ENCODE peak calls at places on chromosome 6, in six cellular contexts. E, I, V, D, W and K are unnamed samples.

GRCh38 chr6:44304282-44305199 is 8.6 kb downstream of the AARS2 start:
- DNase-seq in E (peak), I (peak), V (peak), D (peak), W (no peak), K (no peak)

GRCh38 chr6:73854998-73855718 is 159.2 kb downstream of the CD109 start:
- DNase-seq in E (peak), I (peak), V (peak), D (peak), W (no peak), K (peak)

GRCh38 chr6:39980839-39981580 is 46.7 kb upstream of the MOCS1 start:
- DNase-seq in E (peak), I (peak), V (peak), D (peak), W (no peak), K (peak)

GRCh38 chr6:37239950-37240713 is 17.4 kb upstream of the TBC1D22B start:
- DNase-seq in E (peak), I (peak), V (no peak), D (peak), W (peak), K (peak)

GRCh38 chr6:75418233-75418632 is 75.4 kb downstream of the FILIP1 start:
- DNase-seq in E (peak), I (no peak), V (no peak), D (no peak), W (no peak), K (no peak)

GRCh38 chr6:42349753-42350573 is 101.8 kb downstream of the TRERF1 start:
- DNase-seq in E (no peak), I (no peak), V (no peak), D (no peak), W (no peak), K (peak)

GRCh38 chr6:108176281-108177089 is 10.7 kb downstream of the NR2E1 start:
- DNase-seq in E (no peak), I (no peak), V (peak), D (no peak), W (no peak), K (no peak)

GRCh38 chr6:76594109-76594508 is 521.6 kb upstream of the IMPG1 start:
- DNase-seq in E (no peak), I (no peak), V (no peak), D (no peak), W (no peak), K (no peak)

GRCh38 chr6:161549977-161550655 is 276.3 kb upstream of the AGPAT4 start:
- DNase-seq in E (peak), I (no peak), V (no peak), D (no peak), W (no peak), K (no peak)
- TF ChIP-seq CTCF in E (no peak), I (no peak), V (no peak), D (no peak), W (no peak), K (no peak)

DNA sequence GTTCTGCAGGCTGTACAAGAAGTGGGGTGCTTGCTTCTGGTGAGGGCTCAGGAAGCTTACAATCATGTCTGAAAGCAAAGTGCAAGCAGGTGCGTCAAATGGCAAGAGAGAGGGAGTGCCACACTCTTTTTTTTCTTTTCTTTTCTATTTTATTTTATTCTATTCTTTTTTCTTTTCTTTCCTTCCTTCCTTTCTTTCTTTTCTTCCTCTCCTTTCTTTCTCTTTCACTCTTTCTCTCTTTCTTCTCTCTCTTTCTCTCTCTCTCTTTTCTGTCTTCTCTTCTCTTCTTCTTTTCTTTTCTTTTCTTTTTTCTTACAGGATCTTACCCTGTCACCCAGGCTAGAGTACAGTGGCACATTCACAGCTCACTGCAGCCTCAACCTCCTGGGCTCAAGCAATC is 19.5 kb downstream of the ACOT13 start:
- DNase-seq in E (no peak), I (no peak), V (no peak), D (no peak), W (no peak), K (no peak)
- TF ChIP-seq CTCF in E (no peak), I (no peak), V (no peak), D (no peak), W (no peak), K (no peak)

GRCh38 chr6:25746968-25747367 is 7.6 kb upstream of the SLC17A4 start:
- DNase-seq in E (no peak), I (no peak), V (no peak), D (no peak), W (no peak), K (no peak)
- TF ChIP-seq CTCF in E (no peak), I (no peak), V (no peak), D (no peak), W (peak), K (no peak)

GRCh38 chr6:137123078-137123477 is 50.4 kb downstream of the IL22RA2 start:
- DNase-seq in E (no peak), I (no peak), V (no peak), D (no peak), W (no peak), K (no peak)

GRCh38 chr6:137122612-137123011 is 50.8 kb downstream of the IL22RA2 start:
- DNase-seq in E (no peak), I (no peak), V (no peak), D (peak), W (no peak), K (no peak)

GRCh38 chr6:137121401-137121997 is 51.9 kb downstream of the IL22RA2 start:
- DNase-seq in E (no peak), I (no peak), V (no peak), D (peak), W (no peak), K (no peak)

GRCh38 chr6:137126875-137127485 is 46.5 kb downstream of the IL22RA2 start:
- DNase-seq in E (no peak), I (no peak), V (no peak), D (no peak), W (no peak), K (no peak)
- TF ChIP-seq CTCF in E (no peak), I (no peak), V (no peak), D (no peak), W (no peak), K (no peak)

GRCh38 chr6:45375449-45375848 is 2.3 kb downstream of the SUPT3H start:
- DNase-seq in E (no peak), I (no peak), V (no peak), D (no peak), W (no peak), K (no peak)

GRCh38 chr6:45378324-45378926 is 691 bp upstream of the SUPT3H start:
- DNase-seq in E (no peak), I (peak), V (no peak), D (peak), W (no peak), K (no peak)

GRCh38 chr6:45377041-45377554 is 636 bp downstream of the SUPT3H start:
- DNase-seq in E (peak), I (no peak), V (no peak), D (peak), W (no peak), K (no peak)

GRCh38 chr6:45376310-45377040 is 1.3 kb downstream of the SUPT3H start:
- DNase-seq in E (peak), I (peak), V (no peak), D (no peak), W (no peak), K (no peak)

DNA sequence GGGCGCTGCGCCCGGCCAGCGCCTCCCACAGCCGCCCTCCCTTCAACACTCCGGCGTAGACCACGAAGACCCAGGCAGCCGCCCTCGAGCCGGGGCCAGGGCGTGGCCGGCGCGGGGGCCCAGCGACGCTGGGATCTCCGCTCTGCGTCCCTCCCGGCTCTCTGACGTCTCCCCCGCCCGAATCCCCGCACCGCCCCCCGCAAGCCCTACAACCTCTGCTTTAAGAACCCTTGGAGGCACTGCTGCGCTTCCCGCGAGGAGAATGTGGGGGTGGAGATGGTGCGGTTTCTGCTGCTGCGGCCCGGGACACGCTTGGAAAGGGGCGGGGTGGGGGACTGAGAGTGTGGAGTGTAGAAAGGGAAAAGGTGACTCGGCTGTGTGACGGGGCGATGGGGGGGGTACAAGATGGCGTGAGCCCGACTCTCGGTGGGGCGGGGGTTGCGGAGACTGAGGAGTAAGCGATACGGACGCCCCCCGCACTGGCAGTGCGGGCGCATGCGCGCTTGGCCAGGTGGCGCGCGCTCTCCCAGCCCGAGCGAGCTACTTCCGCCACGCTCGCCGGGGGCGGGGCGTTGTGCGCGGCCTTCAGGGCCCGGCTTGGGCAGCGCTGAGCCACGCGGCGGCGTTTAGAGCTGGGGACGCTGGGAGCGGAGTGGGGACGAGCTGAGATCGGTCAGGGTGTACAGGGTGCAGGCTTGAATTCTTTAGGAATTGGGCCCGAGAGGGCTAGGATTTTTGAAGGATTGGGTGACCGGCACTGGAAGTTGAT is at the start of gene SUPT3H:
- DNase-seq in E (peak), I (peak), V (peak), D (peak), W (peak), K (peak)
- TF ChIP-seq CTCF in E (peak), I (peak), V (no peak), D (peak), W (peak), K (peak)

DNA sequence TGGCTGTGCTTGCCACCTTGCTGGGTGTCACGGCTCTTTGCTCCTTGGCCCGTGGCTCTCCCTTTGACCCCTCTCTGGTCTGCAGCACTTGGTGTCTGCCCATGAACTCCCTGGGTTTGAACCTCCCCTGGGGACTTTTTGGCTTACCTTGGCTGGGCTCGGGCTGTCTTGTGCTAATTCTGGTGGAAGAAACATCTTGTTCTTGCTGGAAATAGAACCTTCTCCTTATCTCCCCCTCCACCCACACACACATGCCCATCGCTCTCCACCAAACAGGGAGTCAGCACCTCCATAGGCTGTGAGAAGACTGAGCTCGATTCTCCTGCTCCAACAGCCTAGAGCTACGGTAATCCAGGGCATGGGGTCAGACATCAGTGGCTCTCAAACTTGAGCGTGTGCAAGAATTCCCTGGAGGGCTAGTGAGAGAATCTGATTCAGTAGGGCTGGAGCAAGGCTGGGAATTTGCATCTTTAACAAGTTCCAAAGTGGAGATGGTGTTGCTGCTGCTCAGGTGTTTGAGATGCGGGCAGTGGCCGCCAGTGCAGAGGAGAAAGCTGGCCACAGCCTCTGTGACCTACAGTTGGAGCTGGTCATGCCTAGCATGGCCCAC is 114.5 kb upstream of the SLC22A23 start:
- DNase-seq in E (no peak), I (no peak), V (no peak), D (no peak), W (no peak), K (no peak)
- TF ChIP-seq CTCF in E (no peak), I (no peak), V (no peak), D (no peak), W (no peak), K (no peak)